ENCODE peak calls at places on chromosomes 6 and 20, in four cellular contexts. F is hepatocyte, O is transverse colon, T is heart right ventricle. S is an unnamed sample. For H3K36me3 and H3K4me1, the result is how much of the 10 kb centered on the place peaks cover.

GRCh38 chr6:4055420-4056041 is 23.4 kb downstream of the FAM217A start:
- DNase-seq in F (peak), O (peak), T (peak), S (no peak)

GRCh38 chr6:107655245-107655644 is 165.3 kb downstream of the SOBP start:
- DNase-seq in F (no peak), O (no peak), T (no peak), S (no peak)

GRCh38 chr6:128494440-128494839 is 26.0 kb downstream of the PTPRK start:
- DNase-seq in F (no peak), O (no peak), T (peak), S (no peak)

GRCh38 chr6:39016831-39017230 is 31.8 kb upstream of the GLP1R start:
- DNase-seq in F (no peak), O (no peak), T (no peak), S (no peak)

GRCh38 chr6:140671926-140672325 is 1297.5 kb upstream of the CITED2 start:
- DNase-seq in F (no peak), O (no peak), T (no peak), S (no peak)

GRCh38 chr20:45935416-45936046 is 1.0 kb downstream of the PCIF1 start:
- DNase-seq in F (no peak), O (no peak), T (no peak), S (no peak)

GRCh38 chr6:3316363-3316762 is 57.6 kb downstream of the PSMG4 start:
- DNase-seq in F (no peak), O (no peak), T (no peak), S (no peak)

GRCh38 chr20:41180599-41181333 is 43.4 kb downstream of the PLCG1 start:
- DNase-seq in F (no peak), O (no peak), T (peak), S (no peak)

GRCh38 chr20:11178946-11179654 is 505.3 kb upstream of the JAG1 start:
- DNase-seq in F (no peak), O (no peak), T (no peak), S (no peak)

GRCh38 chr6:10414766-10415592 is at the start of gene TFAP2A:
- DNase-seq in F (peak), O (no peak), T (no peak), S (no peak)

GRCh38 chr20:46814366-46815232 is 80.0 kb upstream of the EYA2 start:
- DNase-seq in F (peak), O (no peak), T (no peak), S (no peak)

GRCh38 chr6:49555951-49556350 is 5.5 kb downstream of the C6orf141 start:
- DNase-seq in F (no peak), O (no peak), T (no peak), S (no peak)

GRCh38 chr6:21953831-21954801 is 342.7 kb downstream of the PRL start:
- DNase-seq in F (peak), O (peak), T (peak), S (no peak)

GRCh38 chr6:158160932-158161539 is 7.0 kb downstream of the SERAC1 start:
- DNase-seq in F (no peak), O (no peak), T (no peak), S (no peak)

GRCh38 chr6:166031275-166031674 is 136.4 kb downstream of the TBXT start:
- DNase-seq in F (no peak), O (no peak), T (no peak), S (no peak)

GRCh38 chr20:59024111-59024530 is 4.9 kb downstream of the TUBB1 start:
- DNase-seq in F (no peak), O (no peak), T (no peak), S (no peak)

GRCh38 chr6:119446623-119447008 is 97.1 kb upstream of the MAN1A1 start:
- DNase-seq in F (peak), O (peak), T (peak), S (no peak)

GRCh38 chr20:44683263-44684046 is 31.7 kb upstream of the CCN5 start:
- DNase-seq in F (peak), O (peak), T (no peak), S (peak)

GRCh38 chr20:44706371-44707258 is 8.6 kb upstream of the CCN5 start:
- DNase-seq in F (no peak), O (no peak), T (no peak), S (no peak)

GRCh38 chr20:4592316-4593148 is 129.2 kb upstream of the PRND start:
- DNase-seq in F (peak), O (peak), T (no peak), S (peak)

GRCh38 chr20:16566080-16566479 is 7.2 kb downstream of the KIF16B start:
- DNase-seq in F (no peak), O (no peak), T (no peak), S (no peak)

GRCh38 chr20:16571333-16571732 is 1.9 kb downstream of the KIF16B start:
- DNase-seq in F (no peak), O (no peak), T (no peak), S (no peak)

GRCh38 chr20:16574656-16575355 is 1.6 kb upstream of the KIF16B start:
- DNase-seq in F (peak), O (peak), T (peak), S (peak)

GRCh38 chr20:16573011-16573965 is at the start of gene KIF16B:
- DNase-seq in F (peak), O (peak), T (peak), S (peak)

GRCh38 chr20:16569218-16570153 is 3.8 kb downstream of the KIF16B start:
- DNase-seq in F (no peak), O (peak), T (no peak), S (no peak)
- H3K36me3 ChIP-seq in F (under half), O (under half), T (under half), S (under half)

GRCh38 chr6:149843051-149843633 is 21.0 kb downstream of the LRP11 start:
- DNase-seq in F (no peak), O (no peak), T (peak), S (no peak)
- H3K4me1 ChIP-seq in F (under half), O (under half), T (under half), S (under half)

DNA sequence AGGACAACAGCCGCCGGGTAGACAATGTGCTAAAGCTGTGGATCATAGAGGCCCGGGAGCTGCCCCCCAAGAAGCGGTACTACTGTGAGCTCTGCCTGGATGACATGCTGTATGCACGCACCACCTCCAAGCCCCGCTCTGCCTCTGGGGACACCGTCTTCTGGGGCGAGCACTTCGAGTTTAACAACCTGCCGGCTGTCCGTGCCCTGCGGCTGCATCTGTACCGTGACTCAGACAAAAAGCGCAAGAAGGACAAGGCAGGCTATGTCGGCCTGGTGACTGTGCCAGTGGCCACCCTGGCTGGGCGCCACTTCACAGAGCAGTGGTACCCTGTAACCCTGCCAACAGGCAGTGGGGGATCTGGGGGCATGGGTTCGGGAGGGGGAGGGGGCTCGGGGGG is 16.7 kb upstream of the ZBTB9 start:
- DNase-seq in F (no peak), O (no peak), T (no peak), S (no peak)
- H3K36me3 ChIP-seq in F (under half), O (under half), T (under half), S (half or more)

GRCh38 chr6:114733596-114733995 is 390.8 kb upstream of the HS3ST5 start:
- DNase-seq in F (no peak), O (no peak), T (no peak), S (no peak)
- H3K4me1 ChIP-seq in F (under half), O (under half), T (under half), S (under half)

DNA sequence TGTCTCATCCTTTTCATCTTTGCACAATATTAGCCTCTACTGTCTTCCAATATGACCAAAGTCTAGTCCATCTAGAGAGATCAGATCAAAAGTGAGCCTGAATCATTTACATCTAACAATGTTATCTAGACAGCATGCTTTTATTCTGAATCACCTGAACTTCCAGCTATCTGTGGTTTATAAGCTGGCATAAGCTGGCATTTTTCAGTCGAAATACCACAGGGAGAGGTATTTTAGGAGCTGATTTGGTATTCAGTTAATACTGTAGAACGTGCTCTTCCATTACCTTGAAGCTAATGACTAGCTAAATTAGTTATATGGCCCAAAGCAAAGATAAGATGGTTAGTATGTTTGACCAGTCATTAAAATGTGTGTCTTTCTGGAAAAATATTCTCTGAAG is 188.3 kb upstream of the AGPAT4 start:
- DNase-seq in F (no peak), O (no peak), T (no peak), S (no peak)
- H3K36me3 ChIP-seq in F (under half), O (under half), T (under half), S (under half)

GRCh38 chr6:43120101-43120730 is 44.1 kb downstream of the PTK7 start:
- DNase-seq in F (no peak), O (no peak), T (no peak), S (no peak)

GRCh38 chr6:43119456-43119855 is 43.3 kb downstream of the PTK7 start:
- DNase-seq in F (no peak), O (no peak), T (no peak), S (no peak)

GRCh38 chr6:43122146-43122545 is 46.0 kb downstream of the PTK7 start:
- DNase-seq in F (no peak), O (no peak), T (no peak), S (no peak)

GRCh38 chr6:43123691-43124314 is 47.3 kb upstream of the SRF start:
- DNase-seq in F (no peak), O (no peak), T (no peak), S (no peak)

GRCh38 chr6:43120938-43121913 is 45.1 kb downstream of the PTK7 start:
- DNase-seq in F (peak), O (peak), T (peak), S (no peak)
- H3K4me1 ChIP-seq in F (half or more), O (under half), T (under half), S (under half)

DNA sequence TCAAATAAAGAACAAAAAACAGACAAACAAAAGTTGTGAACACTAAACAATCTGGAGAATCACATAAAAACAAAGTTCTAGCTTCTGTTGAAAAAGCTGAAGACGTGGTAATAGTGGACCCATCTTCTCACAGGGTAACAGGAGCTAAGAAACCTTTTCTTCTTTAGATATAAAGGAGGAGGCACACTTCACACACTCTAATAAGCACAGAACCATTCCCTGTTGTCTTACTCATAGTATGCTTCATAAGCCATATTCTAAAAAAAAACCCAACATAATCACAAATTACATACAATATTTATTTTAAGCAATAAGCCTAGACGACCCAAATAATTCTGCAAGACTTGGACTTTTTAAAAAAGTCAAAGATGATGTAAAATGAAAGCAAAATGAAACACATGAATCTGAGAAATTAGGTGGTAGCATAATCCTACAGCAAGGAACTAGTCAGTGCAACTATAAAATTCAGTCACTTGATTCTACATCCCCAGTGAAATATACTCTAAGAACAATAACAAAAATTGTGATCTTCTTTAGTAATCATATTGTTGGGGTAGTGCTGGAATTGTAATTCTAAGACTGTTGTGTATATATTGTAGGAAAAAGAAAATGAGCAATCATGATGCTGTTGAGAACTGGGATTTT is 15.6 kb downstream of the SRPK1 start:
- DNase-seq in F (no peak), O (no peak), T (no peak), S (no peak)
- H3K36me3 ChIP-seq in F (under half), O (under half), T (under half), S (under half)

S was measured in CD4-positive, alpha-beta memory T cell.